ENCODE peak calls at places on chromosome 22, in five cellular contexts. Z is GM13977, U is heart right ventricle, I is upper lobe of right lung, D is tibial artery. H is an unnamed sample.

GRCh38 chr22:18067548-18068341 is 10.0 kb upstream of the PEX26 start:
- DNase-seq in U (no peak), D (peak; percentile 70), Z (no peak), I (peak; percentile 47), H (no peak)

GRCh38 chr22:23511627-23512347 is 68.3 kb downstream of the IGLL1 start:
- DNase-seq in I (no peak), D (no peak), U (no peak), Z (no peak), H (no peak)

GRCh38 chr22:22752199-22752555 is 107.8 kb downstream of the GGTLC2 start:
- DNase-seq in Z (no peak), U (no peak), I (no peak), D (no peak), H (no peak)

GRCh38 chr22:21450320-21450831 is 16.8 kb upstream of the TMEM191C start:
- DNase-seq in U (no peak), D (peak; percentile 42), I (peak; percentile 43), Z (no peak), H (no peak)

GRCh38 chr22:40176921-40177737 is 596 bp upstream of the TNRC6B start:
- DNase-seq in Z (no peak), D (no peak), I (no peak), U (no peak), H (no peak)

GRCh38 chr22:22074634-22075381 is 92.2 kb upstream of the TOP3B start:
- DNase-seq in U (no peak), I (no peak), D (no peak), Z (no peak), H (no peak)

GRCh38 chr22:25892678-25893077 is 150.7 kb downstream of the MYO18B start:
- DNase-seq in Z (no peak), U (no peak), D (no peak), I (no peak), H (no peak)

GRCh38 chr22:47548953-47549740 is 786.7 kb downstream of the TBC1D22A start:
- DNase-seq in U (no peak), Z (no peak), I (no peak), D (no peak), H (no peak)

GRCh38 chr22:48084749-48085090 is 1322.3 kb downstream of the TBC1D22A start:
- DNase-seq in U (no peak), Z (no peak), I (peak; percentile 23), D (no peak), H (no peak)

GRCh38 chr22:23225724-23226496 is 45.6 kb downstream of the BCR start:
- DNase-seq in Z (no peak), D (peak; percentile 91), I (peak; percentile 85), U (peak; percentile 56), H (no peak)

GRCh38 chr22:48896766-48897637 is 930.7 kb downstream of the BRD1 start:
- DNase-seq in Z (no peak), D (peak; percentile 59), I (peak; percentile 45), U (no peak), H (no peak)

GRCh38 chr22:41925783-41926460 is 684 bp downstream of the TNFRSF13C start:
- DNase-seq in D (no peak), Z (peak; percentile 68), U (peak; percentile 75), I (peak; percentile 81), H (no peak)

GRCh38 chr22:40540265-40540664 is 96.3 kb downstream of the MRTFA start:
- DNase-seq in Z (no peak), I (no peak), D (no peak), U (no peak), H (no peak)

GRCh38 chr22:22855617-22856308 is 31.9 kb upstream of the IGLL5 start:
- DNase-seq in U (no peak), D (no peak), I (no peak), Z (peak; percentile 32), H (no peak)

GRCh38 chr22:23243006-23243573 is 62.8 kb downstream of the BCR start:
- DNase-seq in Z (peak; percentile 74), D (no peak), U (no peak), I (no peak), H (no peak)

GRCh38 chr22:42296381-42296853 is 26.0 kb upstream of the TCF20 start:
- DNase-seq in D (no peak), I (no peak), Z (no peak), U (peak; percentile 47), H (no peak)

DNA sequence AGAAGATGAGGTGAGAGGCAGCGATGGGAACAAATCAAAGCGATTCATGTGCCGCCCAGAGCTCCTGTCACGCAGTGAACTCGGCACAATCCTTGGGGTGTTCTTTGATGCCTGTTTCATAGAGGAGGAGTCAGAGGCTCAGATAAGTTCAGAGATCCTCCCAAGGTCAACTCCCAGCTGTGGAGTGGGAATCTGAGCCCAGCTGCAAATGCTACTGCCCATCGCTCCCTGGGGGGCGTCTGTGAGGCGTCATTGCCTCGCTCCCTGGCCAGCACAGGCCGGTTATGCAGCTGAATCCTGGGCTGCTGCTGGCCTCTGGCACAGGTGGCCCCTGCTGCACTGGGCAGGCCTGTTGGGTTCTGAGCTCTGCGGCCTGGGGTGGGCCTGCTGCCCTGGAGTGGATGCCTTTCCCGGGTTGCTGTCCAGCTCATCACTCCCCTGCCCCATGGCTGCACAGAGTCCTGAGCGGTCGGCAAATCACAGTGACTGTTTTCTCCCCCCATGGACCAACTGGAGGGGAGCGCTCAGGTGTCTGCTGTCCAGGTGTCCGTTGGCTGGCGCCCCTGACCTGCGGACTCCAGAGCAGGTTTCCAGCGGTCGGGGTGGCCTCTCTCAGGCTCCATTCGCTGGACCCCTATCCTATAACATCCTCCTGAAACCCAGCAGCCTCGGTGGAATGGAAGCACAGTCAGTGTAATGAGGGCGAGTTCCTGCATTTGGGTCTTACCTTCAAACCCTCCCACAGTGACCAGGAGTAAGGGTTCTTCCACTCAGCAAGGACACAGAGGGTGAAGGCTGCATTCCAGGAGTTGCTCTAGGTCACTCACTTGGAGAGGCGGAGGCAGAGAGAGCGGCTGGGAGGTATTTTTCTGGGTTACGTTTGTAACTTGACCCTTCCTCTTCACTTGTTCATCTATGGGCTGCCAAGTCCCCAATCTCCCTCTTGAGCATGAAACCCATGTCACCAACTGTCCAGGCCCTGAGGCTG is 36.5 kb upstream of the SHISAL1 start:
- DNase-seq in I (no peak), D (no peak), U (no peak), Z (no peak), H (no peak)
- TF ChIP-seq CTCF in I (no peak), D (no peak), U (no peak), Z (no peak), H (no peak)

DNA sequence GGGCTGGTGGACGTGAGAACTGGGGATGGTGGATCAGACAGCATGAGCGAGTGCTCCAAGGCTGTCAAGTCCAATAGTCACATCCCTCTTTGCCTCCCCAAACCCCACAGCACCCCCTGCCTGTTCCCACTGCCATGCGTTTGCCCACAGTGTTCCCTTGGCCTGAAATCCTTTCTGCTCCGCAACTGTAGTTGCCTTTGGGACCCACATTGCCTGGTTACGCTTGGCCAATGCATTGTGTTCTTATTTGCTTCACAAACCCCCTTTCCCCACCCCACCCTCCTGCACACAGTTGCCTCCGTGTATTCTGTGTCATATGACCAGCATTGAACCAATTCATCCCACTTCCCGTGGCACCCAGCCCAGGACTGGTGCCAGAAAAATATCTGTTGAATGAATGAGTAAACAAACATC is 2.1 kb upstream of the KIAA0930 start:
- DNase-seq in U (no peak), Z (no peak), I (no peak), D (no peak), H (no peak)
- TF ChIP-seq CTCF in U (no peak), Z (no peak), I (no peak), D (no peak), H (no peak)

GRCh38 chr22:37674951-37675929 is at the start of gene LGALS1:
- DNase-seq in I (peak; percentile 96), D (peak; percentile 99), U (peak; percentile 96), Z (peak; percentile 82), H (peak; percentile 85)
- TF ChIP-seq CTCF in I (no peak), D (no peak), U (peak; percentile 53), Z (no peak), H (no peak)

GRCh38 chr22:27919222-27919942 is at the start of gene PITPNB:
- DNase-seq in U (peak; percentile 100), D (peak; percentile 99), I (peak; percentile 99), Z (peak; percentile 100), H (peak; percentile 79)

GRCh38 chr22:27913162-27913741 is 5.8 kb downstream of the PITPNB start:
- DNase-seq in Z (peak; percentile 15), D (no peak), I (no peak), U (no peak), H (no peak)

GRCh38 chr22:27919943-27920755 is 1.1 kb upstream of the PITPNB start:
- DNase-seq in D (peak; percentile 74), U (no peak), I (no peak), Z (no peak), H (peak; percentile 24)

DNA sequence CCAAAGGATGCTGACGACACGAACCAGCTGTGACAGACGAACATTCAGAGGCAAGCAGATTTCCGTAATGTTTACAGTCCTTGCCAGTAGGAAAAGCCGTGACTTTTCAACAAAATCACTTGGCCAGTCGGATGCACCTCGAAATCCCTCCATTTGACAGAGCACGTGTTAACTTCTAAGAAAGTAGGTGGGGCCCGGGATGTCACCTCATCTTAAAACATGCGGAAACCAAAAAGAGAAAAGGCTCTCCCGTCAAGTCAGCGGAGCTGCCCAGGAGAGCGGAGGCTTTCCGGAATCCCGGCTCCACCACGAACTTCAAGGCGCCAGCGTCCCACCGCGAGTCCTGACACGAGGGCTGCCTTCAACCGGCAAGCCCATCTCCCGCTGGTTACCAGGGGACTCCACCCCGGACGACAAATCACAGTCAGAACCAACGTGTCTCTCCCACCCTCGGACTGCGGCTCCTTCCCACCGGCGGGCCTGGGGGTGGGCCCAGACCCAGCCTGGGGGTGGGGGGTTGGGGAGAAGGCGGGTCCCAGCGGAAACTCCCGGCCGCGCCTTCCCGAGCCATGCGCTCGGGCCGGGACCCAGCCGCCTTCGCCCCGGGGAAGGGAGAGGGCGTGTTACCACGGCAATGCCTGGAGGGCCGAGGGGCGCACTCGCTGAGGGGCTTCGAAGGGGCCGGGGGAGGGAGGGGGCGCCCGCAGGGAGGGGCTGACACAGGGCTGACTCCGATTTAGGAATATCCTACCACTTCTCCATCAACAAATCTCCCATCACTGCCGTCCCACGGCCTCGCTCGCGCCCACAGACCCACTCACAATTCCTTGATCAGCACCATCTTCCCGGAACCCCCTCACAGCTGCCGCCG is 470 bp downstream of the PITPNB start:
- DNase-seq in I (peak; percentile 83), Z (peak; percentile 55), D (peak; percentile 77), U (peak; percentile 48), H (no peak)
- TF ChIP-seq CTCF in I (no peak), Z (no peak), D (no peak), U (no peak), H (no peak)

DNA sequence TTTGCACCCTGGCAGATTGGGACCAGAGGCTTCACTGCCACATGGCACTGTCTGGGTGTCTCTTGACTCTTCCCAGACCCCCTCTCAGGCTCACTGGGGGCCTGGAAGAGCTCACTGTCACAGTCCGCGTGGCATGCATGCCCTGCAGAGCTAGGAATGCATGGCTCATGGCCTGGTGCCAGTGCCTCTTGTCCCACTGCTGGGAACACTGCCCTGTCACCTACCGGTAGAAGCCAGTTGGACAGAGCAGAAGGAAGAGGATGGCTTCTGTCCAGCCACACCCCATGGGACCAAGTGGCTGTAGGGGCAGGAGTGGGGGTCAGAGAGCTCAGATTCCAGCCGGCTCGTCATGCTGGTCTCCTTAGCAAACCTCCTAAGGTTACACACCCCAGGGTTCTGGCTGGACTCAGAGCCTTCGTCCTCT is 29.7 kb downstream of the MB start:
- DNase-seq in U (peak; percentile 89), D (peak; percentile 74), I (peak; percentile 89), Z (no peak), H (no peak)
- TF ChIP-seq CTCF in U (peak; percentile 19), D (no peak), I (no peak), Z (no peak), H (no peak)

GRCh38 chr22:20243545-20244249 is 24.4 kb downstream of the RTN4R start:
- DNase-seq in U (peak; percentile 71), Z (peak; percentile 67), D (no peak), I (peak; percentile 89), H (peak; percentile 16)
- TF ChIP-seq CTCF in U (no peak), Z (no peak), D (no peak), I (no peak), H (no peak)